ENCODE peak calls at places on chromosome 7, in nine cellular contexts. M is endothelial cell of umbilical vein, L is cardiac muscle cell, U is lower lobe of right lung, Q is left ventricle myocardium inferior, Z is H1, G is AG04450, V is stomach, R is hepatocyte. C is an unnamed sample.

GRCh38 chr7:108459922-108460551 is 3.8 kb upstream of the NRCAM start:
- DNase-seq in M (peak; percentile 59), L (peak; percentile 55), U (no peak), Q (no peak), Z (no peak), G (no peak), V (no peak), R (peak; percentile 64), C (peak; percentile 22)

GRCh38 chr7:101402081-101402779 is 39.6 kb downstream of the COL26A1 start:
- DNase-seq in M (peak; percentile 14), L (peak; percentile 23), U (no peak), Q (no peak), Z (peak; percentile 79), G (no peak), V (no peak), R (peak; percentile 19), C (peak; percentile 50)

GRCh38 chr7:88927-89921 is 103.1 kb upstream of the FAM20C start:
- DNase-seq in M (peak; percentile 84), L (peak; percentile 94), U (no peak), Q (peak; percentile 52), Z (peak; percentile 45), G (no peak), V (peak; percentile 51), R (peak; percentile 66), C (peak; percentile 92)

GRCh38 chr7:77258593-77258992 is 59.0 kb upstream of the FGL2 start:
- DNase-seq in M (no peak), L (no peak), U (no peak), Q (no peak), Z (no peak), G (no peak), V (no peak), R (no peak), C (no peak)

GRCh38 chr7:46586406-46586805 is 665.3 kb upstream of the IGFBP3 start:
- DNase-seq in M (no peak), L (peak; percentile 74), U (no peak), Q (no peak), Z (no peak), G (peak; percentile 26), V (no peak), R (no peak), C (no peak)

GRCh38 chr7:54429106-54429505 is 113.1 kb upstream of the VSTM2A start:
- DNase-seq in M (no peak), L (no peak), U (no peak), Q (no peak), Z (no peak), G (no peak), V (no peak), R (no peak), C (no peak)

GRCh38 chr7:100171840-100172239 is 3.4 kb upstream of the GAL3ST4 start:
- DNase-seq in M (no peak), L (no peak), U (no peak), Q (no peak), Z (peak; percentile 72), G (no peak), V (no peak), R (no peak), C (no peak)

GRCh38 chr7:141231018-141231792 is 157.3 kb downstream of the TMEM178B start:
- DNase-seq in M (no peak), L (peak; percentile 5), U (no peak), Q (peak; percentile 47), Z (no peak), G (no peak), V (no peak), R (peak; percentile 63), C (no peak)

GRCh38 chr7:155788616-155789000 is 23.7 kb downstream of the SHH start:
- DNase-seq in M (no peak), L (no peak), U (no peak), Q (no peak), Z (no peak), G (no peak), V (no peak), R (no peak), C (no peak)

GRCh38 chr7:85074-85945 is 107.1 kb upstream of the FAM20C start:
- DNase-seq in M (no peak), L (peak; percentile 70), U (no peak), Q (peak; percentile 44), Z (no peak), G (no peak), V (peak; percentile 46), R (peak; percentile 50), C (peak; percentile 58)

GRCh38 chr7:8714791-8715190 is 281.4 kb downstream of the NXPH1 start:
- DNase-seq in M (no peak), L (no peak), U (no peak), Q (no peak), Z (no peak), G (no peak), V (no peak), R (no peak), C (no peak)

GRCh38 chr7:14385074-14385473 is 395.6 kb upstream of the ETV1 start:
- DNase-seq in M (no peak), L (no peak), U (no peak), Q (no peak), Z (no peak), G (no peak), V (no peak), R (no peak), C (peak; percentile 24)

GRCh38 chr7:55992346-55992745 is 28.0 kb downstream of the NIPSNAP2 start:
- DNase-seq in M (peak; percentile 21), L (no peak), U (no peak), Q (no peak), Z (no peak), G (no peak), V (no peak), R (no peak), C (no peak)

GRCh38 chr7:96499532-96499931 is 177.6 kb upstream of the SLC25A13 start:
- DNase-seq in M (no peak), L (no peak), U (no peak), Q (no peak), Z (no peak), G (no peak), V (no peak), R (no peak), C (no peak)

GRCh38 chr7:130144632-130145171 is 60.5 kb downstream of the TMEM209 start:
- DNase-seq in M (no peak), L (peak; percentile 87), U (no peak), Q (no peak), Z (peak; percentile 32), G (peak; percentile 26), V (no peak), R (no peak), C (peak; percentile 29)

GRCh38 chr7:6012355-6013104 is 3.5 kb downstream of the AIMP2 start:
- DNase-seq in M (no peak), L (peak; percentile 6), U (no peak), Q (no peak), Z (no peak), G (no peak), V (peak; percentile 42), R (peak; percentile 55), C (no peak)

DNA sequence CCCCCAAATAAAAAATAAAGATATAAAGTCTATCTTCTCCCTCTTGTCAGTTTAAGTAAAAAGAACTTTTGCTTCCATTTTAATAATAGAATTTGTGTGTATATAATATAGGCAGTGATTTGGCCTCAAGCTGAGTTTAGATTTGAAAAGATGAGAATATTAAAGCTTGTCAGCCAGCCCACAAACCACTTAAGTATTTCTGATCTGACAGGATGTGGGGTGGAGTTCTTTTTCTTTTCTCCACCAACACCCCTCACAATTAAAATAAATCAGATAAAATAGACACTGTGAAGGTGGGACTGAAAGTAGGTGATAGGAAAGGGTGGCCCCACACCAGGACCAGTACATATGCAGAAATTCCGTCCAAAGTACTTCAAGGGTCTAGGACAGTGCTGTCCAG is 714.1 kb downstream of the AUTS2 start:
- DNase-seq in M (no peak), L (no peak), U (no peak), Q (no peak), Z (no peak), G (no peak), V (no peak), R (no peak), C (no peak)
- H3K9me3 ChIP-seq in M (no peaks in the 10 kb centered on the region), L (no peaks in the 10 kb centered on the region), U (no peaks in the 10 kb centered on the region), Q (no peaks in the 10 kb centered on the region), Z (no peaks in the 10 kb centered on the region), G (no peaks in the 10 kb centered on the region), V (no peaks in the 10 kb centered on the region), R (no peaks in the 10 kb centered on the region), C (no peaks in the 10 kb centered on the region)

DNA sequence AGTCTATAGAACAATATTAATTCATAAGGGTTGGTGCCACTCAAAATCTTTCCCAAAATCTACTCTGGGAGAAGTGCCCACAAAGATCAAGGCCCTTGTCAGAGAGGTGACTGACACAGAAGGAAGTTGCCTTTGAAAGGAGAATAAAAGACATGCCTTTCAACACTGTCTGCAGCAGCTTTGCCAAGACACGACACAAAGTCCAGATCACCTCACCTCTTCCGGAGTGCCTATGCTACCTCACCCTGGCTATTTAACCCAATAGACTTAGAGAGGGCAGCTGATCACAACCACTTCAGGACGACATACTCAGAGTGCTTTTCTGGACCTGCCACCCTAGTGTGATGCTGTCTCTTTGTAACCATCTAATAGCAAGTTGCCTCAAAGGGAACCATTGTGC is 49.0 kb upstream of the YAE1 start:
- DNase-seq in M (no peak), L (no peak), U (no peak), Q (no peak), Z (no peak), G (no peak), V (no peak), R (no peak), C (no peak)
- TF ChIP-seq CTCF in M (no peak), L (no peak), U (no peak), Q (no peak), Z (no peak), G (no peak), V (no peak), R (no peak), C (no peak)

GRCh38 chr7:45394117-45394708 is 180.0 kb upstream of the ADCY1 start:
- DNase-seq in M (no peak), L (no peak), U (no peak), Q (no peak), Z (no peak), G (no peak), V (no peak), R (no peak), C (no peak)
- H3K9me3 ChIP-seq in M (no peaks in the 10 kb centered on the region), L (no peaks in the 10 kb centered on the region), U (no peaks in the 10 kb centered on the region), Q (peaks cover 19% of the 10 kb centered on the region), Z (peaks cover 22% of the 10 kb centered on the region), G (peaks cover 4% of the 10 kb centered on the region), V (peaks cover 15% of the 10 kb centered on the region), R (no peaks in the 10 kb centered on the region), C (no peaks in the 10 kb centered on the region)

GRCh38 chr7:115561341-115562110 is 469.0 kb downstream of the TFEC start:
- DNase-seq in M (no peak), L (peak; percentile 95), U (no peak), Q (no peak), Z (no peak), G (peak; percentile 15), V (no peak), R (peak; percentile 46), C (no peak)
- TF ChIP-seq CTCF in M (no peak), L (peak; percentile 47), U (no peak), Q (no peak), Z (no peak), G (no peak), V (no peak), R (no peak), C (no peak)

DNA sequence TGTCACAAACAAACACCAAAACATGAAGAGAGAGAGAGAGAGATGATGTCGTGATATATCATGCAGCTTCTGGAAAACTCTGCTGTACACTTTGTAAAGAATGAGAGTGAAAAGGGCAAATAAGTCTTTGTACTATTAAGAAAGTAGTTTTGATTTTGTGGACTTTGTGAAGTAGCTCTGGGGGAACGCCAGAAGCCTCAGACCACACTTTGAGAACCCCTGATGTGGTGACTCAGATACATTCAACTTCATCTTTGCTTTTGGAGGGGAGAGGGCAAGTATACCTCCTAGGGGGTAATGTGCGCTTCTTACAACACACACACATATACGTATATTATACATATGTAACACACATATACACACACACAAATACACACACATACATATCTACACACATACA is 84.3 kb downstream of the GALNT17 start:
- DNase-seq in M (no peak), L (no peak), U (no peak), Q (no peak), Z (no peak), G (no peak), V (no peak), R (no peak), C (no peak)
- H3K9me3 ChIP-seq in M (no peaks in the 10 kb centered on the region), L (no peaks in the 10 kb centered on the region), U (peaks cover 12% of the 10 kb centered on the region), Q (peaks cover 37% of the 10 kb centered on the region), Z (peaks cover 7% of the 10 kb centered on the region), G (peaks cover 19% of the 10 kb centered on the region), V (peaks cover 25% of the 10 kb centered on the region), R (no peaks in the 10 kb centered on the region), C (peaks cover 22% of the 10 kb centered on the region)

C was measured in mammary epithelial cell.